ENCODE peak calls at places on chromosome 7, in six cellular contexts. L, T, J, P, Y and E are unnamed samples.

GRCh38 chr7:87202705-87203104 is 16.8 kb downstream of the TMEM243 start:
- DNase-seq in L (no peak), T (no peak), J (no peak), P (no peak), Y (no peak), E (no peak)

GRCh38 chr7:35702541-35702940 is 7.6 kb upstream of the HERPUD2 start:
- DNase-seq in L (no peak), T (no peak), J (no peak), P (no peak), Y (no peak), E (no peak)

GRCh38 chr7:15015545-15016314 is 113.2 kb upstream of the DGKB start:
- DNase-seq in L (no peak), T (no peak), J (peak), P (peak), Y (peak), E (peak)

GRCh38 chr7:37065779-37066271 is 341.5 kb upstream of the AOAH start:
- DNase-seq in L (no peak), T (no peak), J (no peak), P (no peak), Y (no peak), E (no peak)

GRCh38 chr7:77979219-77979618 is 180.6 kb downstream of the PHTF2 start:
- DNase-seq in L (no peak), T (no peak), J (no peak), P (no peak), Y (no peak), E (no peak)

GRCh38 chr7:630111-630511 is 96.4 kb upstream of the DNAAF5 start:
- DNase-seq in L (peak), T (no peak), J (no peak), P (no peak), Y (no peak), E (no peak)

GRCh38 chr7:4831723-4832495 is 29.9 kb downstream of the PAPOLB start:
- DNase-seq in L (no peak), T (no peak), J (no peak), P (no peak), Y (no peak), E (no peak)

GRCh38 chr7:69610675-69611037 is 12.4 kb downstream of the AUTS2 start:
- DNase-seq in L (no peak), T (no peak), J (no peak), P (no peak), Y (no peak), E (no peak)

GRCh38 chr7:82443044-82443800 is at the start of gene CACNA2D1:
- DNase-seq in L (peak), T (no peak), J (peak), P (no peak), Y (no peak), E (no peak)

GRCh38 chr7:100013328-100013676 is 2.1 kb upstream of the ZKSCAN1 start:
- DNase-seq in L (no peak), T (no peak), J (no peak), P (no peak), Y (no peak), E (no peak)

GRCh38 chr7:3971323-3971722 is 670.3 kb downstream of the SDK1 start:
- DNase-seq in L (peak), T (no peak), J (no peak), P (no peak), Y (no peak), E (no peak)

GRCh38 chr7:93374345-93374940 is 142.3 kb downstream of the VPS50 start:
- DNase-seq in L (no peak), T (no peak), J (peak), P (no peak), Y (peak), E (peak)

GRCh38 chr7:50664937-50665336 is 99.7 kb upstream of the DDC start:
- DNase-seq in L (no peak), T (no peak), J (no peak), P (no peak), Y (no peak), E (no peak)
- H3K27ac ChIP-seq in L (peak), T (no peak), J (no peak), P (no peak), Y (peak), E (no peak)

GRCh38 chr7:47439181-47439667 is 142.7 kb downstream of the TNS3 start:
- DNase-seq in L (no peak), T (no peak), J (no peak), P (no peak), Y (no peak), E (no peak)

GRCh38 chr7:47440320-47440719 is 141.6 kb downstream of the TNS3 start:
- DNase-seq in L (no peak), T (no peak), J (no peak), P (no peak), Y (no peak), E (no peak)

GRCh38 chr7:47444376-47445098 is 137.4 kb downstream of the TNS3 start:
- DNase-seq in L (no peak), T (no peak), J (no peak), P (no peak), Y (no peak), E (no peak)

GRCh38 chr7:47441796-47442744 is 139.8 kb downstream of the TNS3 start:
- DNase-seq in L (no peak), T (no peak), J (no peak), P (no peak), Y (no peak), E (no peak)

GRCh38 chr7:47443049-47443448 is 138.9 kb downstream of the TNS3 start:
- DNase-seq in L (no peak), T (no peak), J (peak), P (no peak), Y (no peak), E (no peak)
- H3K27ac ChIP-seq in L (no peak), T (no peak), J (no peak), P (no peak), Y (no peak), E (no peak)

GRCh38 chr7:72674394-72674793 is 153.6 kb downstream of the TYW1B start:
- DNase-seq in L (no peak), T (no peak), J (no peak), P (no peak), Y (no peak), E (no peak)
- H3K27ac ChIP-seq in L (no peak), T (no peak), J (no peak), P (no peak), Y (no peak), E (no peak)

GRCh38 chr7:17354473-17354872 is 56.0 kb downstream of the AHR start:
- DNase-seq in L (no peak), T (no peak), J (no peak), P (no peak), Y (no peak), E (no peak)
- H3K27ac ChIP-seq in L (no peak), T (no peak), J (no peak), P (no peak), Y (no peak), E (no peak)

DNA sequence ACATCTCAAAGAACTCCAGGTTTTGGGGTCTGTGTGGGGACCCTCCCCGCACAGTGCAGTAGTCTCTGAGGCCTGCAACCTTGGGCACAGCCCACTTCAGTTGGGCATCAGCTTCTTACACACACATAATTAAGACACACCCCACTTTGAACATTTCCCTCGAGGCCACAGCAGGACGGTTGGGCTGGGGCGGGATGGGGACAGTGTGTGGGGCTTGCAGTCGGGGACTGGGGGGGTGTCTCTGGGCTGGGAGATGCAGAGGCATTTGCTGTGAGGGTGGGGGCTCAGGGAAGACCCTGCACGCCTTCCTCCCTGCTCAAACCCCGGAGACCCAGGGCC is 1.2 kb downstream of the LFNG start:
- DNase-seq in L (no peak), T (no peak), J (no peak), P (no peak), Y (no peak), E (no peak)
- H3K27ac ChIP-seq in L (peak), T (peak), J (no peak), P (no peak), Y (no peak), E (peak)

GRCh38 chr7:30162622-30163124 is 27.9 kb downstream of the MTURN start:
- DNase-seq in L (no peak), T (no peak), J (peak), P (no peak), Y (no peak), E (no peak)
- H3K27ac ChIP-seq in L (peak), T (peak), J (no peak), P (no peak), Y (no peak), E (no peak)

GRCh38 chr7:130986271-130986690 is 252.3 kb upstream of the KLF14 start:
- DNase-seq in L (peak), T (no peak), J (no peak), P (no peak), Y (no peak), E (peak)
- H3K27ac ChIP-seq in L (peak), T (peak), J (no peak), P (no peak), Y (peak), E (peak)